ENCODE peak calls at places on chromosome 1, in four cellular contexts. One of them, this sample, is unnamed.

GRCh38 chr1:20185834-20186782 is at the start of the genes PLA2G2C and UBXN10:
- DNase-seq in HepG2: peak; percentile 13
- DNase-seq in GM12878: no peak
- DNase-seq in H1: peak; percentile 85
- DNase-seq in this sample: no peak

GRCh38 chr1:179082308-179083030 is 599 bp downstream of the TOR3A start:
- DNase-seq in H1: peak; percentile 69
- DNase-seq in GM12878: no peak
- DNase-seq in HepG2: peak; percentile 46
- DNase-seq in this sample: peak; percentile 30

GRCh38 chr1:226738421-226738994 is 574 bp downstream of the ITPKB start:
- DNase-seq in H1: peak; percentile 69
- DNase-seq in HepG2: no peak
- DNase-seq in GM12878: no peak
- DNase-seq in this sample: no peak

GRCh38 chr1:39507230-39507928 is 15.9 kb downstream of the BMP8A start:
- DNase-seq in HepG2: peak; percentile 25
- DNase-seq in H1: no peak
- DNase-seq in GM12878: no peak
- DNase-seq in this sample: peak; percentile 36

GRCh38 chr1:183210678-183211077 is 24.6 kb downstream of the LAMC2 start:
- DNase-seq in HepG2: no peak
- DNase-seq in H1: no peak
- DNase-seq in GM12878: no peak
- DNase-seq in this sample: no peak

GRCh38 chr1:178659789-178660208 is 65.2 kb upstream of the RALGPS2 start:
- DNase-seq in H1: no peak
- DNase-seq in HepG2: no peak
- DNase-seq in GM12878: peak; percentile 75
- DNase-seq in this sample: no peak

GRCh38 chr1:175481126-175482071 is 262.0 kb downstream of the TNR start:
- DNase-seq in GM12878: no peak
- DNase-seq in HepG2: no peak
- DNase-seq in H1: no peak
- DNase-seq in this sample: no peak

GRCh38 chr1:106276856-106277255 is 779.6 kb upstream of the PRMT6 start:
- DNase-seq in HepG2: no peak
- DNase-seq in H1: no peak
- DNase-seq in GM12878: no peak
- DNase-seq in this sample: no peak

GRCh38 chr1:3675436-3675835 is 23.1 kb downstream of the TP73 start:
- DNase-seq in GM12878: no peak
- DNase-seq in H1: no peak
- DNase-seq in HepG2: no peak
- DNase-seq in this sample: no peak

GRCh38 chr1:3366181-3367051 is 88.0 kb upstream of the ARHGEF16 start:
- DNase-seq in GM12878: no peak
- DNase-seq in H1: no peak
- DNase-seq in HepG2: peak; percentile 16
- DNase-seq in this sample: no peak

GRCh38 chr1:209411491-209411929 is 172.0 kb upstream of the CAMK1G start:
- DNase-seq in H1: no peak
- DNase-seq in HepG2: no peak
- DNase-seq in GM12878: no peak
- DNase-seq in this sample: no peak

GRCh38 chr1:241356187-241356518 is 852 bp downstream of the RGS7 start:
- DNase-seq in HepG2: no peak
- DNase-seq in GM12878: no peak
- DNase-seq in H1: no peak
- DNase-seq in this sample: no peak

GRCh38 chr1:241352401-241352800 is 4.6 kb downstream of the RGS7 start:
- DNase-seq in H1: no peak
- DNase-seq in GM12878: no peak
- DNase-seq in HepG2: no peak
- DNase-seq in this sample: no peak

GRCh38 chr1:241355311-241356010 is 1.5 kb downstream of the RGS7 start:
- DNase-seq in H1: no peak
- DNase-seq in GM12878: no peak
- DNase-seq in HepG2: no peak
- DNase-seq in this sample: no peak

GRCh38 chr1:241357366-241358305 is 631 bp upstream of the RGS7 start:
- DNase-seq in GM12878: no peak
- DNase-seq in HepG2: no peak
- DNase-seq in H1: no peak
- DNase-seq in this sample: no peak

GRCh38 chr1:241356519-241357365 is at the start of gene RGS7:
- DNase-seq in GM12878: no peak
- DNase-seq in H1: peak; percentile 82
- DNase-seq in HepG2: peak; percentile 4
- DNase-seq in this sample: peak; percentile 43
- TF ChIP-seq SUZ12 in GM12878: peak; percentile 54
- TF ChIP-seq SUZ12 in H1: no peak
- TF ChIP-seq SUZ12 in HepG2: no peak
- TF ChIP-seq SUZ12 in this sample: no peak

GRCh38 chr1:220876511-220877347 is 2.5 kb upstream of the HLX start:
- DNase-seq in HepG2: no peak
- DNase-seq in GM12878: no peak
- DNase-seq in H1: peak; percentile 73
- DNase-seq in this sample: peak; percentile 60
- H3K27me3 ChIP-seq in HepG2: peaks cover 11% of the 10 kb centered on the region
- H3K27me3 ChIP-seq in GM12878: no peaks in the 10 kb centered on the region
- H3K27me3 ChIP-seq in H1: peaks cover 63% of the 10 kb centered on the region
- H3K27me3 ChIP-seq in this sample: peaks cover 71% of the 10 kb centered on the region

DNA sequence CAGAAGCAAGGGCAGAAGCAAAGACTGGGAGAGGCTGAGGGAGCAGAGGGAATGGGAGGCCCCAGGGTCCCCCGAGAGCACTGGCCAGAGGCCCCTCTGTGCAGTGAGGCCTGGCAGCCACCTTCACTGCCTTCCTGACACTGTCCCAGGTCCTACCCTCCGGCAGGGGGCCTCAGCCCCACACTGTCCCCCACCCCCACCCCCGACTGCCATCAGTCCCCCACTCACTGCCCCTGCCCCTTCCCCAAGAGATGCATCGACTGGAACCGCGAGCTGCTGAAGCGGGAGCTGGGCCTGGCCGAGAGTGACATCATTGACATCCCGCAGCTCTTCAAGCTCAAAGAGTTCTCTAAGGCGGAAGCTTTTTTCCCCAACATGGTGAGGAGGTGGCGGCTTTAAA is 13.0 kb upstream of the PADI6 start:
- DNase-seq in HepG2: no peak
- DNase-seq in H1: no peak
- DNase-seq in GM12878: no peak
- DNase-seq in this sample: no peak
- TF ChIP-seq YY1 in HepG2: no peak
- TF ChIP-seq YY1 in H1: no peak
- TF ChIP-seq YY1 in GM12878: no peak
- TF ChIP-seq YY1 in this sample: no peak

GRCh38 chr1:206575165-206575893 is 36.9 kb downstream of the EIF2D start:
- DNase-seq in GM12878: no peak
- DNase-seq in H1: no peak
- DNase-seq in HepG2: no peak
- DNase-seq in this sample: no peak
- TF ChIP-seq SUZ12 in GM12878: no peak
- TF ChIP-seq SUZ12 in H1: no peak
- TF ChIP-seq SUZ12 in HepG2: no peak
- TF ChIP-seq SUZ12 in this sample: no peak

This sample was measured in NT2/D1.